ENCODE peak calls at places on chromosomes 6 and 20, in seven cellular contexts. E is esophagus squamous epithelium, X is astrocyte of the spinal cord, C is kidney epithelial cell, G is body of pancreas, J is hepatocyte, I is coronary artery. T is an unnamed sample.

GRCh38 chr6:161236091-161236633 is 37.7 kb downstream of the AGPAT4 start:
- DNase-seq in E (no peak), X (no peak), C (no peak), G (no peak), J (no peak), I (no peak), T (no peak)

GRCh38 chr20:34705383-34706021 is 1.4 kb downstream of the TP53INP2 start:
- DNase-seq in E (no peak), X (no peak), C (no peak), G (peak; percentile 33), J (peak; percentile 70), I (no peak), T (no peak)

GRCh38 chr6:106163446-106163965 is 77.4 kb downstream of the PRDM1 start:
- DNase-seq in E (no peak), X (peak; percentile 91), C (no peak), G (peak; percentile 13), J (peak; percentile 28), I (no peak), T (no peak)

GRCh38 chr6:161575508-161576254 is 301.8 kb upstream of the AGPAT4 start:
- DNase-seq in E (no peak), X (no peak), C (no peak), G (no peak), J (no peak), I (no peak), T (no peak)

GRCh38 chr6:54083301-54083700 is 27.9 kb upstream of the MLIP start:
- DNase-seq in E (no peak), X (no peak), C (no peak), G (no peak), J (no peak), I (no peak), T (no peak)

GRCh38 chr20:53003420-53003819 is 31.3 kb downstream of the TSHZ2 start:
- DNase-seq in E (no peak), X (peak; percentile 14), C (peak; percentile 55), G (no peak), J (no peak), I (no peak), T (no peak)

GRCh38 chr6:7115452-7116223 is 7.9 kb downstream of the RREB1 start:
- DNase-seq in E (no peak), X (no peak), C (no peak), G (no peak), J (no peak), I (no peak), T (peak; percentile 51)

GRCh38 chr20:7849675-7850074 is 90.6 kb downstream of the HAO1 start:
- DNase-seq in E (no peak), X (no peak), C (no peak), G (no peak), J (no peak), I (no peak), T (no peak)

GRCh38 chr20:20763652-20764051 is 51.2 kb upstream of the RALGAPA2 start:
- DNase-seq in E (no peak), X (no peak), C (no peak), G (no peak), J (no peak), I (no peak), T (no peak)

GRCh38 chr6:108156938-108157233 is 8.9 kb upstream of the NR2E1 start:
- DNase-seq in E (no peak), X (no peak), C (no peak), G (no peak), J (no peak), I (no peak), T (no peak)

GRCh38 chr6:37137881-37138568 is 31.9 kb upstream of the PIM1 start:
- DNase-seq in E (no peak), X (peak; percentile 94), C (no peak), G (no peak), J (peak; percentile 81), I (no peak), T (no peak)

GRCh38 chr20:17895641-17896246 is 72.8 kb downstream of the SNX5 start:
- DNase-seq in E (no peak), X (peak; percentile 66), C (no peak), G (no peak), J (no peak), I (no peak), T (no peak)

DNA sequence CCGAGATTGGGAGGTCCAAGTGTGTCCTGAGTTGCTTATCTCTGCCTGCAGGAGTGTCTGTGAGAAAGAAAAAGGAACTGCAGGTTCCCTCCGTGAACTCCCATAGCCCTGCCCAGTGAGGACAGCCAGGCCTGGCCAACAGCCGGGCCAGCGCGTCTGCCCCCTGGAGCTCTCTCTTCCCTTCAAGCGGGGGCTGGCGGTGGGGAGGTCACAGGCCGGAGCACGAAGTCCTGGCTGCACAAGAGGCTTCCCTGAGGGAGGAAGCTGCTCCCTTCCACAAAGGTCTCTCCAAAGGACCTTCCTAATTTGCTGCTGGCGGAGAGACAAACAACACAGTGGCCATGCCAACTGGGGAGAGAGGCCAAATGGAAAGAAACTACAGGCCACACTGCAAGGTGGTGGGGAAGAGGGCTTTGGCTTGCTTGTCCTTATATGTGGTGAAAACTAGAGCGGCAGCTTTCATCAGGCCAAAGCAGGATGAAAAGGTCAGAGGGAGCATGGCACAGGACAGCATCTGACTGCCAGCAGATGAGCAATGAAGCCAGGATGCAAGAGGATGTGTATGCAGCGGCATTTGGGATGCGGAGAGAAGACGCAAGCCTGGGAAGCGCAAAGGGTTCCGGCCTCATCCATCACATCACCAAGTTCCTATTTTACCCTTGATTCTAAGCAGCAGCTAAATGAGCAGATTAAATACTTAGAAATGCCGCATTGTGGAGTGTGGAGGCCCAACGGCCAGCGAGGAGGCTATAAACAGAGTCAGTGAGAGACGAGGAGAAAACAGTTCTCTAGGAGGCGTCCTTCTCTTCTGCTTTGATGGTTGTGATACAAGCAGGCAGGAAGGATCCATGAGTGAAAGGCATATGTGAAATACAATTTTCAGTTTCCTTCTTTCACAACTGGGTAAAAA is 260.1 kb downstream of the ERMARD start:
- DNase-seq in E (no peak), X (no peak), C (no peak), G (no peak), J (no peak), I (peak; percentile 71), T (no peak)
- H3K4me3 ChIP-seq in E (no peak overlapping the region), X (no peak overlapping the region), C (no peak overlapping the region), G (no peak overlapping the region), J (no peak overlapping the region), I (no peak overlapping the region), T (no peak overlapping the region)

GRCh38 chr6:134115715-134116074 is 63.3 kb upstream of the SLC2A12 start:
- DNase-seq in E (no peak), X (no peak), C (no peak), G (no peak), J (no peak), I (no peak), T (no peak)

GRCh38 chr6:134106702-134107101 is 54.3 kb upstream of the SLC2A12 start:
- DNase-seq in E (no peak), X (no peak), C (no peak), G (no peak), J (no peak), I (no peak), T (no peak)

GRCh38 chr6:134114918-134115714 is 62.7 kb upstream of the SLC2A12 start:
- DNase-seq in E (no peak), X (no peak), C (no peak), G (no peak), J (no peak), I (no peak), T (no peak)

GRCh38 chr6:134114489-134114888 is 62.1 kb upstream of the SLC2A12 start:
- DNase-seq in E (no peak), X (no peak), C (no peak), G (no peak), J (no peak), I (no peak), T (no peak)

GRCh38 chr6:134111062-134111677 is 58.7 kb upstream of the SLC2A12 start:
- DNase-seq in E (no peak), X (peak; percentile 52), C (no peak), G (peak; percentile 32), J (peak; percentile 72), I (no peak), T (no peak)
- TF ChIP-seq CTCF in E (peak; percentile 47), X (peak; percentile 83), C (peak; percentile 74), G (peak; percentile 94), J (peak; percentile 64), I (no peak), T (peak; percentile 83)

GRCh38 chr6:166408936-166409755 is 26.4 kb upstream of the MPC1 start:
- DNase-seq in E (no peak), X (no peak), C (no peak), G (no peak), J (no peak), I (no peak), T (no peak)
- H3K4me3 ChIP-seq in E (no peak overlapping the region), X (no peak overlapping the region), C (no peak overlapping the region), G (no peak overlapping the region), J (no peak overlapping the region), I (no peak overlapping the region), T (no peak overlapping the region)

DNA sequence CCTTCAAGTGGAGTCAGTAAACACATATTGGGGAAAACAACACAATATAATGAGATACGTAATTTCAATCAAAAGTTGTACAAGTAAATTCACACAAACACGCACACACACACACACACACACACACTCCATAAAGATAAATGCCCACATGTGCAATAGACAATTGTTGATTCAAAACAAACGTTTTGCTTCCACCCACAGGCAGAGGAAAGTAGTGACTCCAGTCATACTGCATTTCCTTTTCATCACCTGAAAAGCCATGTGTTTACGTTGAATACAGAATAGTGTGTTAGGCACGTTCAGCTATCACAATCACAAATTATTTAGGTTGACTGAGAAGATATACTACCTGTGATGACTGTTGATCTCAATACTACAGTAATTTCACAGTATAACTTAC is 443.8 kb upstream of the MANEA start:
- DNase-seq in E (no peak), X (peak; percentile 18), C (no peak), G (no peak), J (peak; percentile 5), I (no peak), T (no peak)
- TF ChIP-seq CTCF in E (no peak), X (peak; percentile 36), C (peak; percentile 37), G (no peak), J (peak; percentile 36), I (no peak), T (peak; percentile 69)

GRCh38 chr6:104957301-104958177 is 632 bp downstream of the LIN28B start:
- DNase-seq in E (no peak), X (no peak), C (no peak), G (no peak), J (peak; percentile 30), I (no peak), T (no peak)
- H3K4me3 ChIP-seq in E (no peak overlapping the region), X (no peak overlapping the region), C (no peak overlapping the region), G (no peak overlapping the region), J (peak overlapping the region; percentile 63), I (peak overlapping the region; percentile 4), T (no peak overlapping the region)

GRCh38 chr6:34583461-34583860 is 27.3 kb upstream of the SPDEF start:
- DNase-seq in E (no peak), X (no peak), C (no peak), G (no peak), J (no peak), I (no peak), T (no peak)
- TF ChIP-seq CTCF in E (no peak), X (peak; percentile 42), C (peak; percentile 36), G (peak; percentile 21), J (no peak), I (no peak), T (no peak)

DNA sequence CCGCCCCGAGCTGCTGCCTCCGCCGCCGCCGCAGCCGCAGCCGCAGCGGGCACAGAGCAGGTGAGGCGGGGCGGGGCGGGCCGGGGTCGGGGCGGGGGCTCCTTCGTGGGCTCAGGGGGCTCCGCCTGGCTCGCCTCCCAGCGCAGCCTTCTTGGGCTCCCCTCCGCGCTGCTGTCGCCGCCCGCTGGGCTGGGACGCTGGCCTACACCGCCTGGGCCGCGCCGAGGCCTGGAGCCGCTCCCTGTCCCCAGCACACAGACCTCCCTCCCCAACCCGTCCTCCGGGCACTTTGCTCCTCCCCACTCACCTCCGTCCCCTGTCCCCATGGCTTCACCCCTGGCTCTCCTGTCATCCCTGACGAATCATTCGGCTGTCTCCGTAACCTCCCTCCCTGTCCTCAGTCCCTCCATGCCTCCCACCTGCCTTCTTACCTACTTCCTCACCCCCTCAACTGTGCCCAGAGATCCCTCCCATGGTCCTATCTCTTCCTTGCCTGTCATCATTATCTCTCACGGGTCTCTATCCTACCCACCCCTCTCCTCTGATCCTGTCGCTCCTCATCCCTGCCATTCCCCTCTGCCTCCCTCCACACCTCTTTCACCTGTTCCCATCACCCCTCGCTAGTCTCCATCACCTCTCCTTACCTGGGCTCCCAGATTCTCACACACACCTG is 504 bp downstream of the TTBK1 start:
- DNase-seq in E (no peak), X (no peak), C (no peak), G (no peak), J (no peak), I (no peak), T (no peak)
- H3K4me3 ChIP-seq in E (no peak overlapping the region), X (no peak overlapping the region), C (no peak overlapping the region), G (no peak overlapping the region), J (no peak overlapping the region), I (peak overlapping the region; percentile 36), T (no peak overlapping the region)

T was measured in LNCaP clone FGC.